ENCODE peak calls at places on chromosomes 13 and 19, in four cellular contexts. One of them, this sample, is unnamed.

GRCh38 chr13:90618133-90618532 is 729.4 kb upstream of the MIR17HG start:
- DNase-seq in stimulated activated naive CD8-positive, alpha-beta T cell treated with anti-CD3 and anti-CD28 coated beads, Interleukin-15, Interleukin-2, amounts not matched to agents 100 U/mL and 50 U/mL, for 24 hours: no peak
- DNase-seq in esophagus squamous epithelium: no peak
- DNase-seq in GF-D8: no peak
- DNase-seq in this sample: no peak

GRCh38 chr13:25632166-25632888 is 260.6 kb downstream of the ATP8A2 start:
- DNase-seq in esophagus squamous epithelium: no peak
- DNase-seq in GF-D8: no peak
- DNase-seq in stimulated activated naive CD8-positive, alpha-beta T cell treated with anti-CD3 and anti-CD28 coated beads, Interleukin-15, Interleukin-2, amounts not matched to agents 100 U/mL and 50 U/mL, for 24 hours: no peak
- DNase-seq in this sample: no peak

GRCh38 chr13:22915442-22916082 is 265.2 kb upstream of the SGCG start:
- DNase-seq in GF-D8: no peak
- DNase-seq in esophagus squamous epithelium: no peak
- DNase-seq in stimulated activated naive CD8-positive, alpha-beta T cell treated with anti-CD3 and anti-CD28 coated beads, Interleukin-15, Interleukin-2, amounts not matched to agents 100 U/mL and 50 U/mL, for 24 hours: no peak
- DNase-seq in this sample: peak

GRCh38 chr19:38684078-38684861 is 36.8 kb downstream of the ACTN4 start:
- DNase-seq in GF-D8: peak
- DNase-seq in esophagus squamous epithelium: no peak
- DNase-seq in stimulated activated naive CD8-positive, alpha-beta T cell treated with anti-CD3 and anti-CD28 coated beads, Interleukin-15, Interleukin-2, amounts not matched to agents 100 U/mL and 50 U/mL, for 24 hours: peak
- DNase-seq in this sample: peak

GRCh38 chr19:45348367-45349125 is 8.0 kb downstream of the KLC3 start:
- DNase-seq in GF-D8: no peak
- DNase-seq in stimulated activated naive CD8-positive, alpha-beta T cell treated with anti-CD3 and anti-CD28 coated beads, Interleukin-15, Interleukin-2, amounts not matched to agents 100 U/mL and 50 U/mL, for 24 hours: no peak
- DNase-seq in esophagus squamous epithelium: no peak
- DNase-seq in this sample: no peak

GRCh38 chr19:33448159-33448516 is 73.5 kb downstream of the PEPD start:
- DNase-seq in stimulated activated naive CD8-positive, alpha-beta T cell treated with anti-CD3 and anti-CD28 coated beads, Interleukin-15, Interleukin-2, amounts not matched to agents 100 U/mL and 50 U/mL, for 24 hours: no peak
- DNase-seq in esophagus squamous epithelium: no peak
- DNase-seq in GF-D8: no peak
- DNase-seq in this sample: peak

GRCh38 chr13:109955598-109955997 is 169.2 kb upstream of the IRS2 start:
- DNase-seq in stimulated activated naive CD8-positive, alpha-beta T cell treated with anti-CD3 and anti-CD28 coated beads, Interleukin-15, Interleukin-2, amounts not matched to agents 100 U/mL and 50 U/mL, for 24 hours: no peak
- DNase-seq in esophagus squamous epithelium: no peak
- DNase-seq in GF-D8: no peak
- DNase-seq in this sample: no peak

GRCh38 chr19:9936151-9937000 is at the start of gene OLFM2:
- DNase-seq in GF-D8: no peak
- DNase-seq in stimulated activated naive CD8-positive, alpha-beta T cell treated with anti-CD3 and anti-CD28 coated beads, Interleukin-15, Interleukin-2, amounts not matched to agents 100 U/mL and 50 U/mL, for 24 hours: peak
- DNase-seq in esophagus squamous epithelium: no peak
- DNase-seq in this sample: no peak